ENCODE peak calls at places on chromosomes 6 and 20, in five cellular contexts. G is BE2C; T is GM23248; Q is T-helper 17 cell; B is activated naive CD8-positive, alpha-beta T cell treated with anti-CD3 and anti-CD28 coated beads for 36 hours. K is an unnamed sample.

GRCh38 chr6:81166770-81167169 is 585.7 kb downstream of the TENT5A start:
- DNase-seq in B (no peak), Q (no peak), T (peak; percentile 75), G (no peak), K (no peak)

GRCh38 chr6:16420715-16421461 is 182.5 kb downstream of the GMPR start:
- DNase-seq in Q (peak; percentile 38), T (peak; percentile 90), B (peak; percentile 30), G (no peak), K (no peak)

GRCh38 chr6:40436685-40437604 is 150.2 kb downstream of the LRFN2 start:
- DNase-seq in Q (no peak), B (no peak), G (peak; percentile 48), T (peak; percentile 12), K (no peak)

GRCh38 chr6:142816024-142816423 is 129.0 kb downstream of the HIVEP2 start:
- DNase-seq in G (no peak), B (no peak), T (no peak), Q (no peak), K (no peak)

GRCh38 chr6:78810698-78811097 is 56.7 kb upstream of the IRAK1BP1 start:
- DNase-seq in B (no peak), G (no peak), T (peak; percentile 83), Q (no peak), K (no peak)

GRCh38 chr20:14751191-14751590 is 413.8 kb upstream of the FLRT3 start:
- DNase-seq in B (no peak), T (no peak), G (no peak), Q (no peak), K (no peak)

GRCh38 chr6:43771858-43772570 is 2.0 kb downstream of the VEGFA start:
- DNase-seq in T (peak; percentile 86), B (peak; percentile 86), Q (no peak), G (peak; percentile 76), K (peak; percentile 73)

GRCh38 chr6:451847-452246 is 60.3 kb downstream of the IRF4 start:
- DNase-seq in G (no peak), Q (no peak), B (no peak), T (no peak), K (no peak)

GRCh38 chr6:24667378-24667803 is 514 bp downstream of the ACOT13 start:
- DNase-seq in B (no peak), Q (no peak), T (peak; percentile 57), G (no peak), K (no peak)